ENCODE peak calls at places on chromosomes 6 and 20, in eight cellular contexts. R is H7, P is fibroblast of the aortic adventitia, D is cardiac fibroblast, U is IMR-90, E is HL-60, Z is mesenchymal stem cell, T is brain microvascular endothelial cell. O is an unnamed sample.

GRCh38 chr6:118893095-118893881 is 664 bp upstream of the ASF1A start:
- DNase-seq in R (peak; percentile 24), P (peak; percentile 78), D (peak; percentile 78), U (peak; percentile 67), E (peak; percentile 51), Z (peak; percentile 84), T (peak; percentile 66), O (no peak)

GRCh38 chr6:168925671-168926070 is 328.0 kb downstream of the THBS2 start:
- DNase-seq in R (no peak), P (no peak), D (no peak), U (no peak), E (no peak), Z (no peak), T (no peak), O (no peak)

GRCh38 chr6:92777146-92777740 is 642.1 kb downstream of the EPHA7 start:
- DNase-seq in R (peak; percentile 4), P (no peak), D (peak; percentile 34), U (peak; percentile 42), E (no peak), Z (peak; percentile 51), T (no peak), O (no peak)

GRCh38 chr6:162773996-162774395 is 46.2 kb downstream of the PACRG start:
- DNase-seq in R (no peak), P (no peak), D (no peak), U (no peak), E (no peak), Z (no peak), T (no peak), O (no peak)

GRCh38 chr6:29081312-29081711 is 5.8 kb downstream of the OR2B3 start:
- DNase-seq in R (no peak), P (no peak), D (no peak), U (no peak), E (no peak), Z (no peak), T (no peak), O (no peak)

GRCh38 chr6:44254957-44255808 is 2.1 kb downstream of the SLC35B2 start:
- DNase-seq in R (peak; percentile 54), P (no peak), D (no peak), U (no peak), E (no peak), Z (no peak), T (no peak), O (no peak)

GRCh38 chr6:33586108-33586640 is 6.1 kb upstream of the BAK1 start:
- DNase-seq in R (no peak), P (no peak), D (no peak), U (no peak), E (no peak), Z (no peak), T (no peak), O (no peak)

GRCh38 chr6:113381957-113382356 is 475.2 kb upstream of the MARCKS start:
- DNase-seq in R (no peak), P (peak; percentile 92), D (peak; percentile 91), U (peak; percentile 75), E (no peak), Z (peak; percentile 61), T (peak; percentile 47), O (peak; percentile 71)

GRCh38 chr6:107730106-107730505 is 94.0 kb downstream of the SCML4 start:
- DNase-seq in R (no peak), P (no peak), D (no peak), U (no peak), E (no peak), Z (no peak), T (no peak), O (no peak)

GRCh38 chr6:14546036-14546435 is 428.5 kb downstream of the CD83 start:
- DNase-seq in R (no peak), P (no peak), D (no peak), U (no peak), E (no peak), Z (no peak), T (no peak), O (no peak)

GRCh38 chr6:91167846-91168245 is 581.0 kb upstream of the MAP3K7 start:
- DNase-seq in R (peak; percentile 7), P (no peak), D (no peak), U (no peak), E (no peak), Z (peak; percentile 5), T (no peak), O (no peak)

GRCh38 chr20:1826046-1826445 is 69.2 kb upstream of the SIRPA start:
- DNase-seq in R (no peak), P (no peak), D (no peak), U (no peak), E (no peak), Z (no peak), T (no peak), O (no peak)

GRCh38 chr6:45658958-45659357 is 281.2 kb upstream of the SUPT3H start:
- DNase-seq in R (no peak), P (no peak), D (no peak), U (no peak), E (no peak), Z (no peak), T (no peak), O (no peak)

GRCh38 chr6:26187981-26188635 is 100.9 kb downstream of the HFE start:
- DNase-seq in R (peak; percentile 34), P (peak; percentile 46), D (peak; percentile 43), U (peak; percentile 43), E (peak; percentile 33), Z (peak; percentile 77), T (no peak), O (no peak)

GRCh38 chr6:130134594-130134993 is 88.2 kb downstream of the SAMD3 start:
- DNase-seq in R (no peak), P (no peak), D (no peak), U (peak; percentile 16), E (no peak), Z (no peak), T (no peak), O (no peak)

GRCh38 chr6:130127195-130127594 is 95.6 kb downstream of the SAMD3 start:
- DNase-seq in R (no peak), P (no peak), D (no peak), U (no peak), E (no peak), Z (no peak), T (no peak), O (no peak)

GRCh38 chr6:130136803-130137202 is 85.9 kb downstream of the SAMD3 start:
- DNase-seq in R (no peak), P (no peak), D (no peak), U (peak; percentile 75), E (no peak), Z (no peak), T (no peak), O (no peak)

GRCh38 chr6:130129781-130130246 is 92.9 kb downstream of the SAMD3 start:
- DNase-seq in R (no peak), P (peak; percentile 40), D (no peak), U (peak; percentile 80), E (no peak), Z (no peak), T (peak; percentile 57), O (no peak)

DNA sequence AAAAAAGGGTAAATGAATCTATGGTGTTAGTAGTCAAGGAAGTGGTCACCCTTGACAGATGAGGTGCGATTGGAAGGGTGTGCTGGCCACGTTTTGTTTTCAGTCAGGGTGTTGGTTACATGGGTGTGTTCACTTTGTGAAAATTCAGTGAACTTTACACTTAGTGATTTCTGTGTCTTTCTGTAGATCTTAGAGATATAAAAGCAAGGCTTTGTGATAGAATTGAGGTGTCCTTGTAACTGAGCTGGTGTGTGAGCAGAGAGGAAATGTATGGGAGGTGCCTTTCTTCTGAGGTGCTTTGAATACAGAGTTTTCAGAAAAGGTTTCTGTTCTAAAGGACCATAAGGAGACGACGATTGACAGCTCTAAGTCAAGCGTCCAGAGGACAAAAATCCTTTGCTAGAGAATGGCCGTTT is 90.5 kb downstream of the SAMD3 start:
- DNase-seq in R (no peak), P (no peak), D (no peak), U (no peak), E (no peak), Z (no peak), T (no peak), O (no peak)
- H3K4me3 ChIP-seq in R (no peak overlapping the region), P (no peak overlapping the region), D (no peak overlapping the region), U (no peak overlapping the region), E (no peak overlapping the region), Z (no peak overlapping the region), T (no peak overlapping the region), O (no peak overlapping the region)

DNA sequence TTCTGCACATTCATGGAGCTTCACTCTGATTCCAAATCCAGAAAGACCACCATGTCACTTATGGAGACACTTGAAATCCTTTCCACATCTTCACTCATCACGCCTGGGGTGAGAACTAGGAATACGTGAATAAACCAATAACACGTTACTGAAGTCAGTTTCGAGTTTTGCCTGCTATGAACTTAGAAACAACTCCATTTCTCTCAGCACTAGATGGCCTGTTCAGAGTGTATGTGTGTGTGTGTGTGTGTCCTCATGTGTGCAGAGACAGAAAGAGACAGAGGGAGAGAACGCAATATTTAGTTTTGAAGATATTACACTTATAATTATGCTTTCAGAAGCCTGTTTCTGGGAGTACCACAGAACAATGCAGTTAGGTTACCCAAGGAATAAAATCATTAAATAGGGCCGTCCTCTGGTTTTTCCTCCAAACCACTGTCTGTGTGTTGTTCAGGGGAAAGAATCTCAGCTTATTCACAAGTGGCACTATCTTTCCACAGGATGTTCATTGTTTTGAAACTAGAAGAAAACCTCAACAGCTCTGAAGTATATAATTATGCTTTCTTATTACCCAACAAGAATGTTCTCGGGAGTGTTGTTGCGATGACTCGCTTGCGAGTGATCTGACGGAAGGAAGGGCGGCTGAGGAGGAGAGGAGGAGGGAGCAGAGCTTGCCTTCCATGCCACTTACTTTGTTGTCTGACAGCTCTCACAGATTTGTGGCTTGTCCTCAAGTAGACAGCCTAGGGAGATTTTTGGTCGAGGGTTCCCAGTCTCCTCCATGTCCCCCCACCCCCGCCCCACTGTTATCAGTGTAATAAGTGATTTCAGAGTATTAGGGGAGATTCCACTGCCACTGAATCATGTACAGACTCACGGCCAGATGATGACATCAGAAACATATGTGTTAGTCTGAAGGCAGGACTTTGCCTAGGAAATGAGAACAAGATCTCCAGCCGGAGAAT is 80.9 kb upstream of the CCN6 start:
- DNase-seq in R (no peak), P (peak; percentile 98), D (peak; percentile 95), U (peak; percentile 98), E (no peak), Z (peak; percentile 97), T (peak; percentile 97), O (peak; percentile 92)
- H3K4me3 ChIP-seq in R (no peak overlapping the region), P (peak overlapping the region; percentile 42), D (peak overlapping the region; percentile 19), U (peak overlapping the region; percentile 13), E (no peak overlapping the region), Z (no peak overlapping the region), T (peak overlapping the region; percentile 33), O (peak overlapping the region; percentile 26)

GRCh38 chr6:166637806-166638458 is 10.9 kb upstream of the RPS6KA2 start:
- DNase-seq in R (no peak), P (no peak), D (no peak), U (no peak), E (no peak), Z (no peak), T (no peak), O (no peak)
- H3K4me3 ChIP-seq in R (no peak overlapping the region), P (no peak overlapping the region), D (no peak overlapping the region), U (no peak overlapping the region), E (no peak overlapping the region), Z (no peak overlapping the region), T (no peak overlapping the region), O (no peak overlapping the region)

DNA sequence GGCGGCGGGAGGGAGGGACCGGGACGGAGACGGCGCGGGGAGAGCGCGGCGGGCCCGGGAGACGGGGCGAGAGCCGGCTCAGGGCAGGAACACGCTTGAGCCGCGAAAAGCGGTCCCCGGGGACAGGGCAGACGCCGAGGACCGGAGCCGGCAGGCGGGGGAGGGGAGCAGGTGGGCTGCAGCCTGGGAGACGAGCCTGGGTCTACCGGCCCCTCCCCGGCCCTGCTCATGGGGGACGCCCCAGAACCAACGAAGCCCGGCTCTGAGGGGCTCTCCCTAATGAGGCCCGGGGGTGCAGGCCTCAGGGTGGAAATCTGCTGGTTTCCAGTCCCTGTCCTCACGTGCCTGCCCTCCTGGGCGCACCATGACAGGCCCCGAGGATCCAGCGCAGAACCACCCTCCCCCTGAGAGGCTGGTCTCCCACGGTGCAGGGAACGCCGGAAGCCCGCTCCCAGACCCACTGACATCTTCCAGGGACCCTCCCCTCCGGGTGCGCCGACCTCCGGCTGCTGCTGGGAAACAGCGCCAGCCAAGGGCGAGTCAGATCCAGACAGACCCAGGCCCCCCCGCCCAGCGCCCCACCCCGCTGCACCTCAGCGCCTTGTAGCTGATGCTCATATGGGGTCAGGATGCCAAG is 568 bp upstream of the EEF1A2 start:
- DNase-seq in R (peak; percentile 92), P (no peak), D (no peak), U (no peak), E (no peak), Z (no peak), T (no peak), O (no peak)
- H3K4me3 ChIP-seq in R (peak overlapping the region; percentile 53), P (peak overlapping the region; percentile 13), D (no peak overlapping the region), U (peak overlapping the region; percentile 26), E (no peak overlapping the region), Z (no peak overlapping the region), T (no peak overlapping the region), O (peak overlapping the region; percentile 23)